ENCODE peak calls at places on chromosome 3, in six cellular contexts. One of them, this sample, is unnamed.

GRCh38 chr3:174700736-174701135 is 158.4 kb upstream of the NAALADL2 start:
- DNase-seq in GM23338: peak
- DNase-seq in OCI-LY7: no peak
- DNase-seq in HFF-Myc: no peak
- DNase-seq in skeletal muscle cell: no peak
- DNase-seq in SK-N-SH: no peak
- DNase-seq in this sample: peak

GRCh38 chr3:159616234-159616825 is 372.3 kb upstream of the IL12A start:
- DNase-seq in skeletal muscle cell: no peak
- DNase-seq in GM23338: peak
- DNase-seq in HFF-Myc: no peak
- DNase-seq in SK-N-SH: no peak
- DNase-seq in OCI-LY7: no peak
- DNase-seq in this sample: no peak

GRCh38 chr3:40827942-40828688 is 303.4 kb downstream of the ZNF621 start:
- DNase-seq in OCI-LY7: no peak
- DNase-seq in SK-N-SH: no peak
- DNase-seq in GM23338: no peak
- DNase-seq in HFF-Myc: no peak
- DNase-seq in skeletal muscle cell: no peak
- DNase-seq in this sample: no peak

GRCh38 chr3:42067324-42067723 is 23.8 kb upstream of the TRAK1 start:
- DNase-seq in OCI-LY7: peak
- DNase-seq in GM23338: no peak
- DNase-seq in SK-N-SH: no peak
- DNase-seq in skeletal muscle cell: no peak
- DNase-seq in HFF-Myc: no peak
- DNase-seq in this sample: no peak

GRCh38 chr3:152159328-152159727 is 109.4 kb upstream of the MBNL1 start:
- DNase-seq in HFF-Myc: peak
- DNase-seq in skeletal muscle cell: peak
- DNase-seq in SK-N-SH: no peak
- DNase-seq in OCI-LY7: no peak
- DNase-seq in GM23338: no peak
- DNase-seq in this sample: no peak

GRCh38 chr3:113421082-113421481 is 20.2 kb downstream of the CFAP44 start:
- DNase-seq in SK-N-SH: no peak
- DNase-seq in HFF-Myc: no peak
- DNase-seq in skeletal muscle cell: no peak
- DNase-seq in GM23338: no peak
- DNase-seq in OCI-LY7: no peak
- DNase-seq in this sample: no peak

GRCh38 chr3:52841211-52841980 is 6.6 kb upstream of the MUSTN1 start:
- DNase-seq in SK-N-SH: no peak
- DNase-seq in skeletal muscle cell: no peak
- DNase-seq in GM23338: no peak
- DNase-seq in HFF-Myc: no peak
- DNase-seq in OCI-LY7: no peak
- DNase-seq in this sample: no peak

GRCh38 chr3:52099006-52099405 is 42.6 kb upstream of the DUSP7 start:
- DNase-seq in OCI-LY7: no peak
- DNase-seq in GM23338: no peak
- DNase-seq in HFF-Myc: no peak
- DNase-seq in skeletal muscle cell: no peak
- DNase-seq in SK-N-SH: no peak
- DNase-seq in this sample: no peak

GRCh38 chr3:189233225-189233858 is 61.6 kb downstream of the TPRG1 start:
- DNase-seq in skeletal muscle cell: peak
- DNase-seq in SK-N-SH: peak
- DNase-seq in OCI-LY7: peak
- DNase-seq in HFF-Myc: peak
- DNase-seq in GM23338: peak
- DNase-seq in this sample: peak

GRCh38 chr3:69385033-69385722 is 710 bp downstream of the FRMD4B start:
- DNase-seq in skeletal muscle cell: no peak
- DNase-seq in HFF-Myc: no peak
- DNase-seq in SK-N-SH: no peak
- DNase-seq in OCI-LY7: no peak
- DNase-seq in GM23338: no peak
- DNase-seq in this sample: peak

GRCh38 chr3:69386535-69387385 is 872 bp upstream of the FRMD4B start:
- DNase-seq in OCI-LY7: no peak
- DNase-seq in skeletal muscle cell: no peak
- DNase-seq in HFF-Myc: no peak
- DNase-seq in GM23338: peak
- DNase-seq in SK-N-SH: no peak
- DNase-seq in this sample: peak

GRCh38 chr3:69388241-69388640 is 2.4 kb upstream of the FRMD4B start:
- DNase-seq in HFF-Myc: no peak
- DNase-seq in GM23338: peak
- DNase-seq in OCI-LY7: no peak
- DNase-seq in SK-N-SH: no peak
- DNase-seq in skeletal muscle cell: no peak
- DNase-seq in this sample: no peak

GRCh38 chr3:69384379-69384778 is 1.5 kb downstream of the FRMD4B start:
- DNase-seq in GM23338: no peak
- DNase-seq in SK-N-SH: no peak
- DNase-seq in skeletal muscle cell: no peak
- DNase-seq in HFF-Myc: no peak
- DNase-seq in OCI-LY7: no peak
- DNase-seq in this sample: no peak

GRCh38 chr3:69385723-69386483 is at the start of gene FRMD4B:
- DNase-seq in HFF-Myc: no peak
- DNase-seq in skeletal muscle cell: no peak
- DNase-seq in SK-N-SH: peak
- DNase-seq in OCI-LY7: no peak
- DNase-seq in GM23338: peak
- DNase-seq in this sample: peak
- H3K4me3 ChIP-seq in HFF-Myc: peak
- H3K4me3 ChIP-seq in skeletal muscle cell: peak
- H3K4me3 ChIP-seq in SK-N-SH: peak
- H3K4me3 ChIP-seq in OCI-LY7: no peak
- H3K4me3 ChIP-seq in GM23338: peak
- H3K4me3 ChIP-seq in this sample: peak

GRCh38 chr3:50050361-50050760 is 38.4 kb upstream of the RBM5 start:
- DNase-seq in SK-N-SH: no peak
- DNase-seq in GM23338: no peak
- DNase-seq in HFF-Myc: peak
- DNase-seq in OCI-LY7: no peak
- DNase-seq in skeletal muscle cell: peak
- DNase-seq in this sample: no peak
- H3K4me3 ChIP-seq in SK-N-SH: no peak
- H3K4me3 ChIP-seq in GM23338: no peak
- H3K4me3 ChIP-seq in HFF-Myc: no peak
- H3K4me3 ChIP-seq in OCI-LY7: no peak
- H3K4me3 ChIP-seq in skeletal muscle cell: no peak
- H3K4me3 ChIP-seq in this sample: no peak

DNA sequence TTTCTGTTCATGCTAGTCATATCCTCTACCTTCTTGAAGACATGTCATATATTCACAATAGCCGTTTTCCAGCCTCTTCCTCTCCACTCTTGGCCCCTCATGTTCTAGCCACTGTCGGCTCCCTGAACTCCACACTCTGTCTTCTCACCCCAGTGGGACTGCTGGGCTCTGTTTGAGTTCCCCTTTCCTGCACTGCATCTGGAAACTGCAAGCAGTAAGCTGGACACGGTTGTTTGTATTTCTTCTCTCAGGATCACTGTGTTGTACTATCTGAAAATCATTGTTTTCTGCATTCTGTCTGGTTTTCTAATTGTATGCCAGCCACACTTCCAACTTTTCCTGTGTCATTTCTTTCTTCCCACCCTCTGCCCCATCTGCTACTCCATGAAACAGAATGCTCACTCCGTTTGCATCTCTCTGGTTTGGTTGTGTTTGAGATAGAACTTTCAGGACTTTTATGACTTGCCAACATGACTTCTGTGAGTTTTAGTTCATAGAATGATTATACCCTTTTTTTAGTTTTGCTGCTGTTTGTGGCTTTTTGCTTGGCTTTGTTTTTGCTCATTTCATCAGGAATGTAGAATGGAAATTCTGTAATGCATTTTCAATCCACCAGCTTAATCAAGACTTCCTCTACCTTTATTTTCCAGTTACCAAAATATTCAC is 192.3 kb downstream of the PLCL2 start:
- DNase-seq in SK-N-SH: no peak
- DNase-seq in HFF-Myc: no peak
- DNase-seq in skeletal muscle cell: no peak
- DNase-seq in OCI-LY7: no peak
- DNase-seq in GM23338: no peak
- DNase-seq in this sample: no peak
- H3K4me3 ChIP-seq in SK-N-SH: no peak
- H3K4me3 ChIP-seq in HFF-Myc: no peak
- H3K4me3 ChIP-seq in skeletal muscle cell: no peak
- H3K4me3 ChIP-seq in OCI-LY7: no peak
- H3K4me3 ChIP-seq in GM23338: no peak
- H3K4me3 ChIP-seq in this sample: no peak

GRCh38 chr3:105504440-105504951 is 137.8 kb downstream of the ALCAM start:
- DNase-seq in OCI-LY7: no peak
- DNase-seq in HFF-Myc: no peak
- DNase-seq in skeletal muscle cell: no peak
- DNase-seq in SK-N-SH: no peak
- DNase-seq in GM23338: no peak
- DNase-seq in this sample: no peak
- H3K4me3 ChIP-seq in OCI-LY7: no peak
- H3K4me3 ChIP-seq in HFF-Myc: no peak
- H3K4me3 ChIP-seq in skeletal muscle cell: no peak
- H3K4me3 ChIP-seq in SK-N-SH: no peak
- H3K4me3 ChIP-seq in GM23338: no peak
- H3K4me3 ChIP-seq in this sample: no peak

GRCh38 chr3:9322780-9323179 is 40.1 kb upstream of the THUMPD3 start:
- DNase-seq in HFF-Myc: no peak
- DNase-seq in GM23338: no peak
- DNase-seq in SK-N-SH: no peak
- DNase-seq in OCI-LY7: no peak
- DNase-seq in skeletal muscle cell: no peak
- DNase-seq in this sample: no peak

GRCh38 chr3:9314796-9315195 is 48.1 kb upstream of the THUMPD3 start:
- DNase-seq in HFF-Myc: no peak
- DNase-seq in skeletal muscle cell: no peak
- DNase-seq in GM23338: no peak
- DNase-seq in OCI-LY7: no peak
- DNase-seq in SK-N-SH: peak
- DNase-seq in this sample: no peak

GRCh38 chr3:9311265-9311664 is 51.6 kb upstream of the THUMPD3 start:
- DNase-seq in skeletal muscle cell: no peak
- DNase-seq in HFF-Myc: no peak
- DNase-seq in GM23338: no peak
- DNase-seq in OCI-LY7: no peak
- DNase-seq in SK-N-SH: no peak
- DNase-seq in this sample: no peak

GRCh38 chr3:9316881-9317341 is 45.9 kb upstream of the THUMPD3 start:
- DNase-seq in OCI-LY7: no peak
- DNase-seq in GM23338: peak
- DNase-seq in skeletal muscle cell: peak
- DNase-seq in SK-N-SH: no peak
- DNase-seq in HFF-Myc: peak
- DNase-seq in this sample: peak
- H3K4me3 ChIP-seq in OCI-LY7: no peak
- H3K4me3 ChIP-seq in GM23338: peak
- H3K4me3 ChIP-seq in skeletal muscle cell: peak
- H3K4me3 ChIP-seq in SK-N-SH: no peak
- H3K4me3 ChIP-seq in HFF-Myc: peak
- H3K4me3 ChIP-seq in this sample: no peak

DNA sequence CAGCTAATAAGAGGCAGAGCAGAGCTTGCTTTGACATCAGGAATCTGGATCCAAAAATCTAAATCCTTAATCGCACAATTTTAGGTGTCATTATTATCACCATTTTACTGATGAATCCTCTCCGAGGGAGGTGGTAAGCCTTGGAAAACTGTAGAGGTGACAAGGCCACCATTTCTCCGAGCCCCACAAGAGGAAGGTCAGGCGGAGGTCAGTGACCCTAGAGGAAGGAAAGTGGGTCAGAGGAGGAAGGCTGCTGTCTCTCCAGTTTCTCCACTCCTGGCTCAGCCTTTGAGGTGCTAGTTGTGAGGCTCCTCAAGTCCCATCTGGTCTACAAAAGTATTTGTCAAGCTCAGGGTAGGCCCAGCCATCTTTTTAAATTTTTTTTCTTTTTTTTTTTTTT is 3.2 kb downstream of the DVL3 start:
- DNase-seq in GM23338: no peak
- DNase-seq in SK-N-SH: no peak
- DNase-seq in HFF-Myc: no peak
- DNase-seq in skeletal muscle cell: no peak
- DNase-seq in OCI-LY7: no peak
- DNase-seq in this sample: peak
- H3K4me3 ChIP-seq in GM23338: no peak
- H3K4me3 ChIP-seq in SK-N-SH: no peak
- H3K4me3 ChIP-seq in HFF-Myc: no peak
- H3K4me3 ChIP-seq in skeletal muscle cell: no peak
- H3K4me3 ChIP-seq in OCI-LY7: no peak
- H3K4me3 ChIP-seq in this sample: no peak

This sample was measured in H7.